ENCODE peak calls at places on chromosomes 1 and 21, in six cellular contexts. C, D, P, X, Y and Q are unnamed samples.

GRCh38 chr1:240701412-240701811 is 89.5 kb upstream of the GREM2 start:
- DNase-seq in C (no peak), D (no peak), P (no peak), X (peak), Y (no peak), Q (no peak)

GRCh38 chr21:35428489-35428888 is 379.4 kb upstream of the RUNX1 start:
- DNase-seq in C (no peak), D (no peak), P (no peak), X (peak), Y (no peak), Q (no peak)

GRCh38 chr1:27598288-27598687 is 5.7 kb downstream of the AHDC1 start:
- DNase-seq in C (no peak), D (no peak), P (no peak), X (peak), Y (peak), Q (no peak)

GRCh38 chr1:158087320-158087927 is 93.3 kb upstream of the CD1D start:
- DNase-seq in C (no peak), D (peak), P (peak), X (peak), Y (no peak), Q (peak)

GRCh38 chr1:1344672-1345361 is 4.4 kb downstream of the DVL1 start:
- DNase-seq in C (no peak), D (no peak), P (no peak), X (no peak), Y (no peak), Q (peak)

GRCh38 chr1:9590945-9591668 is 2.4 kb downstream of the TMEM201 start:
- DNase-seq in C (no peak), D (peak), P (no peak), X (no peak), Y (peak), Q (no peak)

GRCh38 chr1:216422821-216423529 is at the start of gene USH2A:
- DNase-seq in C (peak), D (no peak), P (peak), X (no peak), Y (no peak), Q (no peak)

GRCh38 chr1:64527191-64527590 is 57.3 kb downstream of the CACHD1 start:
- DNase-seq in C (no peak), D (no peak), P (no peak), X (no peak), Y (no peak), Q (no peak)

GRCh38 chr1:156608036-156608674 is 6.9 kb upstream of the GPATCH4 start:
- DNase-seq in C (peak), D (peak), P (peak), X (peak), Y (peak), Q (no peak)

GRCh38 chr1:54324750-54325704 is 81.2 kb downstream of the SSBP3 start:
- DNase-seq in C (no peak), D (no peak), P (no peak), X (no peak), Y (no peak), Q (no peak)

GRCh38 chr1:15851251-15852035 is 3.9 kb downstream of the SPEN start:
- DNase-seq in C (no peak), D (no peak), P (no peak), X (no peak), Y (no peak), Q (no peak)

GRCh38 chr1:81801032-81801833 is 499 bp downstream of the ADGRL2 start:
- DNase-seq in C (peak), D (peak), P (peak), X (peak), Y (peak), Q (peak)

GRCh38 chr21:17903029-17903806 is 84.1 kb upstream of the C21orf91 start:
- DNase-seq in C (peak), D (peak), P (peak), X (peak), Y (no peak), Q (peak)

GRCh38 chr1:202710070-202711025 is at the start of gene SYT2:
- DNase-seq in C (peak), D (no peak), P (peak), X (peak), Y (peak), Q (peak)

GRCh38 chr1:16186655-16187235 is 25.7 kb downstream of the ARHGEF19 start:
- DNase-seq in C (no peak), D (no peak), P (no peak), X (no peak), Y (no peak), Q (no peak)

GRCh38 chr21:39010629-39011404 is 172.4 kb downstream of the PSMG1 start:
- DNase-seq in C (no peak), D (no peak), P (no peak), X (no peak), Y (peak), Q (no peak)

GRCh38 chr1:33986389-33987095 is 122.7 kb downstream of the HMGB4 start:
- DNase-seq in C (no peak), D (no peak), P (no peak), X (peak), Y (peak), Q (no peak)

GRCh38 chr1:9901148-9902059 is 8.7 kb downstream of the CTNNBIP1 start:
- DNase-seq in C (no peak), D (no peak), P (no peak), X (no peak), Y (no peak), Q (no peak)

GRCh38 chr1:204448321-204448964 is 36.8 kb upstream of the PPP1R15B start:
- DNase-seq in C (no peak), D (peak), P (no peak), X (no peak), Y (peak), Q (no peak)

GRCh38 chr1:221891708-221892107 is 149.8 kb upstream of the DUSP10 start:
- DNase-seq in C (no peak), D (no peak), P (no peak), X (peak), Y (no peak), Q (no peak)

GRCh38 chr21:33360281-33360680 is 35.5 kb downstream of the IFNAR1 start:
- DNase-seq in C (no peak), D (no peak), P (no peak), X (peak), Y (no peak), Q (peak)